ENCODE peak calls at places on chromosomes 12 and 14, in nine cellular contexts. One of them, this sample, is unnamed.

GRCh38 chr14:100221419-100222218 is 17.3 kb upstream of the YY1 start:
- DNase-seq in aorta: no peak
- DNase-seq in effector memory CD4-positive, alpha-beta T cell: peak; percentile 51
- DNase-seq in AG04450: no peak
- DNase-seq in fibroblast of lung: peak; percentile 67
- DNase-seq in CD4-positive, alpha-beta T cell: peak; percentile 52
- DNase-seq in left ventricle myocardium inferior: peak; percentile 39
- DNase-seq in Panc1: no peak
- DNase-seq in MM.1S: peak; percentile 67
- DNase-seq in this sample: no peak

GRCh38 chr12:17206553-17206952 is 600.6 kb upstream of the LMO3 start:
- DNase-seq in aorta: no peak
- DNase-seq in effector memory CD4-positive, alpha-beta T cell: no peak
- DNase-seq in AG04450: no peak
- DNase-seq in fibroblast of lung: no peak
- DNase-seq in CD4-positive, alpha-beta T cell: no peak
- DNase-seq in left ventricle myocardium inferior: no peak
- DNase-seq in Panc1: no peak
- DNase-seq in MM.1S: no peak
- DNase-seq in this sample: no peak

GRCh38 chr12:69161835-69162234 is 77.5 kb upstream of the CPSF6 start:
- DNase-seq in aorta: no peak
- DNase-seq in effector memory CD4-positive, alpha-beta T cell: peak; percentile 15
- DNase-seq in AG04450: no peak
- DNase-seq in fibroblast of lung: peak; percentile 33
- DNase-seq in CD4-positive, alpha-beta T cell: no peak
- DNase-seq in left ventricle myocardium inferior: no peak
- DNase-seq in Panc1: no peak
- DNase-seq in MM.1S: peak; percentile 67
- DNase-seq in this sample: peak; percentile 10

GRCh38 chr12:31813305-31813704 is 84.5 kb upstream of the AMN1 start:
- DNase-seq in aorta: no peak
- DNase-seq in effector memory CD4-positive, alpha-beta T cell: no peak
- DNase-seq in AG04450: no peak
- DNase-seq in fibroblast of lung: no peak
- DNase-seq in CD4-positive, alpha-beta T cell: no peak
- DNase-seq in left ventricle myocardium inferior: no peak
- DNase-seq in Panc1: no peak
- DNase-seq in MM.1S: no peak
- DNase-seq in this sample: no peak

GRCh38 chr12:131683266-131684014 is 27.4 kb upstream of the SFSWAP start:
- DNase-seq in aorta: peak; percentile 35
- DNase-seq in effector memory CD4-positive, alpha-beta T cell: no peak
- DNase-seq in AG04450: no peak
- DNase-seq in fibroblast of lung: no peak
- DNase-seq in CD4-positive, alpha-beta T cell: no peak
- DNase-seq in left ventricle myocardium inferior: no peak
- DNase-seq in Panc1: no peak
- DNase-seq in MM.1S: no peak
- DNase-seq in this sample: no peak

GRCh38 chr12:86683568-86683991 is 427.4 kb upstream of the MGAT4C start:
- DNase-seq in aorta: no peak
- DNase-seq in effector memory CD4-positive, alpha-beta T cell: no peak
- DNase-seq in AG04450: peak; percentile 13
- DNase-seq in fibroblast of lung: peak; percentile 62
- DNase-seq in CD4-positive, alpha-beta T cell: no peak
- DNase-seq in left ventricle myocardium inferior: no peak
- DNase-seq in Panc1: no peak
- DNase-seq in MM.1S: no peak
- DNase-seq in this sample: no peak

GRCh38 chr12:63889721-63890509 is 45.4 kb downstream of the SRGAP1 start:
- DNase-seq in aorta: no peak
- DNase-seq in effector memory CD4-positive, alpha-beta T cell: no peak
- DNase-seq in AG04450: no peak
- DNase-seq in fibroblast of lung: no peak
- DNase-seq in CD4-positive, alpha-beta T cell: no peak
- DNase-seq in left ventricle myocardium inferior: no peak
- DNase-seq in Panc1: no peak
- DNase-seq in MM.1S: no peak
- DNase-seq in this sample: no peak

GRCh38 chr14:96958057-96958456 is 160.9 kb downstream of the VRK1 start:
- DNase-seq in aorta: no peak
- DNase-seq in effector memory CD4-positive, alpha-beta T cell: no peak
- DNase-seq in AG04450: no peak
- DNase-seq in fibroblast of lung: no peak
- DNase-seq in CD4-positive, alpha-beta T cell: no peak
- DNase-seq in left ventricle myocardium inferior: no peak
- DNase-seq in Panc1: no peak
- DNase-seq in MM.1S: no peak
- DNase-seq in this sample: no peak

GRCh38 chr12:58139894-58140293 is 198.5 kb downstream of the ATP23 start:
- DNase-seq in aorta: no peak
- DNase-seq in effector memory CD4-positive, alpha-beta T cell: no peak
- DNase-seq in AG04450: no peak
- DNase-seq in fibroblast of lung: no peak
- DNase-seq in CD4-positive, alpha-beta T cell: no peak
- DNase-seq in left ventricle myocardium inferior: no peak
- DNase-seq in Panc1: no peak
- DNase-seq in MM.1S: no peak
- DNase-seq in this sample: no peak

GRCh38 chr12:80946591-80946990 is 8.9 kb upstream of the LIN7A start:
- DNase-seq in aorta: no peak
- DNase-seq in effector memory CD4-positive, alpha-beta T cell: no peak
- DNase-seq in AG04450: no peak
- DNase-seq in fibroblast of lung: peak; percentile 9
- DNase-seq in CD4-positive, alpha-beta T cell: no peak
- DNase-seq in left ventricle myocardium inferior: no peak
- DNase-seq in Panc1: no peak
- DNase-seq in MM.1S: no peak
- DNase-seq in this sample: no peak

GRCh38 chr14:50093496-50093895 is 22.9 kb downstream of the VCPKMT start:
- DNase-seq in aorta: no peak
- DNase-seq in effector memory CD4-positive, alpha-beta T cell: no peak
- DNase-seq in AG04450: no peak
- DNase-seq in fibroblast of lung: no peak
- DNase-seq in CD4-positive, alpha-beta T cell: no peak
- DNase-seq in left ventricle myocardium inferior: no peak
- DNase-seq in Panc1: no peak
- DNase-seq in MM.1S: no peak
- DNase-seq in this sample: no peak

GRCh38 chr12:954736-955135 is 5.2 kb upstream of the RAD52 start:
- DNase-seq in aorta: no peak
- DNase-seq in effector memory CD4-positive, alpha-beta T cell: no peak
- DNase-seq in AG04450: no peak
- DNase-seq in fibroblast of lung: peak; percentile 28
- DNase-seq in CD4-positive, alpha-beta T cell: no peak
- DNase-seq in left ventricle myocardium inferior: no peak
- DNase-seq in Panc1: no peak
- DNase-seq in MM.1S: no peak
- DNase-seq in this sample: no peak

GRCh38 chr12:107661830-107662229 is 23.8 kb upstream of the PWP1 start:
- DNase-seq in aorta: no peak
- DNase-seq in effector memory CD4-positive, alpha-beta T cell: no peak
- DNase-seq in AG04450: no peak
- DNase-seq in fibroblast of lung: no peak
- DNase-seq in CD4-positive, alpha-beta T cell: no peak
- DNase-seq in left ventricle myocardium inferior: no peak
- DNase-seq in Panc1: no peak
- DNase-seq in MM.1S: no peak
- DNase-seq in this sample: no peak

GRCh38 chr14:102528441-102529170 is 19.0 kb upstream of the ANKRD9 start:
- DNase-seq in aorta: no peak
- DNase-seq in effector memory CD4-positive, alpha-beta T cell: no peak
- DNase-seq in AG04450: no peak
- DNase-seq in fibroblast of lung: no peak
- DNase-seq in CD4-positive, alpha-beta T cell: no peak
- DNase-seq in left ventricle myocardium inferior: no peak
- DNase-seq in Panc1: no peak
- DNase-seq in MM.1S: no peak
- DNase-seq in this sample: no peak

GRCh38 chr14:70905316-70905715 is 1.9 kb upstream of the PCNX1 start:
- DNase-seq in aorta: no peak
- DNase-seq in effector memory CD4-positive, alpha-beta T cell: no peak
- DNase-seq in AG04450: peak; percentile 90
- DNase-seq in fibroblast of lung: no peak
- DNase-seq in CD4-positive, alpha-beta T cell: no peak
- DNase-seq in left ventricle myocardium inferior: peak; percentile 74
- DNase-seq in Panc1: no peak
- DNase-seq in MM.1S: no peak
- DNase-seq in this sample: no peak

GRCh38 chr12:49705479-49706267 is 1.5 kb downstream of the FMNL3 start:
- DNase-seq in aorta: peak; percentile 81
- DNase-seq in effector memory CD4-positive, alpha-beta T cell: no peak
- DNase-seq in AG04450: no peak
- DNase-seq in fibroblast of lung: peak; percentile 85
- DNase-seq in CD4-positive, alpha-beta T cell: no peak
- DNase-seq in left ventricle myocardium inferior: peak; percentile 29
- DNase-seq in Panc1: no peak
- DNase-seq in MM.1S: no peak
- DNase-seq in this sample: no peak
- H3K27ac ChIP-seq in aorta: no peak overlapping the region
- H3K27ac ChIP-seq in effector memory CD4-positive, alpha-beta T cell: no peak overlapping the region
- H3K27ac ChIP-seq in AG04450: peak overlapping the region; percentile 80
- H3K27ac ChIP-seq in fibroblast of lung: peak overlapping the region; percentile 78
- H3K27ac ChIP-seq in CD4-positive, alpha-beta T cell: peak overlapping the region; percentile 82
- H3K27ac ChIP-seq in left ventricle myocardium inferior: peak overlapping the region; percentile 98
- H3K27ac ChIP-seq in Panc1: peak overlapping the region; percentile 80
- H3K27ac ChIP-seq in MM.1S: no peak overlapping the region
- H3K27ac ChIP-seq in this sample: peak overlapping the region; percentile 69

DNA sequence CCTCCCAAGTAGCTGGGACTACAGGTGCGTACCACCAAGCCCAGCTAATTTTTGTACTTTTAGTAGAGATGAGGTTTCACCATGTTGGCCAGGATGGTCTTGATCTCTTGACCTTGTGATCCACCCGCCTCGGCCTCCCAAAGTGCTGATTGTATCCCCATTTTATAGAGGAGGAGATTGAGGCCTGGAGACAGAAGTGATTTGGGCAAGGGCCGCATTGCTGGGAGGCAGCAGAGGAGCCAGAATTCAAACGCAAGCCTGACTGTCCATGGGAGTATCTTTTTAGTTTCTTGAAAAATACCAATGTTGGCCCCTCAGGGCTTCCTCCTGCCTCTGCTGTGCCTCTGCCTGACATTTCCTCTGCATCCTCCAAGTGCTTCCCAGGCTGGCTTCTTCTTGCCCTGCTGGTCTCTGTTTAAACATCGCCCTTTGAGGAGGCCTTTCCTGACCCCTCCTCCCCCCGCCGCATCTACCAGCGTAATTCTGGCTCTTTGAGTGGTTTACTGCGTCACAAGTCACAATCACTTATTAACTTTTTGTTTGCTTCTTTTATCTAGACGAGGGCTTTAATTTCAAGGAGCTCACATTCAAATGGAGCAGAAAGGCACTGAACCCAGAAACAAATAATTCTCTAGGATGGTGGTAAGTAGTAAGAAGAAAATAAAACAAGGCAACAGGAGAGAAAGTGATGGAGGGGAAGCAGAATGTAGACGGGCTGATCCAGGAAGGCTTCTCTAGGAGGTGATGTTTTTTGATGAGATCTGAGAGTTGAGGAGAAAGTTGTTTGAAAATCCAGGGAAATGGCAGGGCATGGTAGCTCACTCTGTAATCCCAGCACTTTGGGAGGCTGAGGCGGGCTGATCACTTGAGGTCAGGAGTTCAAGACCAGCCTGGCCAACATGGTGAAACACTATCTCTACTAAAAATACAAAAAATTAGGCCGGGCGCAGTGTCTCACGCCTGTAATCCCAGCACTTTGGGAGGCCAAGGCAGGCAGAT is 91.0 kb upstream of the MED13L start:
- DNase-seq in aorta: no peak
- DNase-seq in effector memory CD4-positive, alpha-beta T cell: no peak
- DNase-seq in AG04450: no peak
- DNase-seq in fibroblast of lung: no peak
- DNase-seq in CD4-positive, alpha-beta T cell: no peak
- DNase-seq in left ventricle myocardium inferior: no peak
- DNase-seq in Panc1: no peak
- DNase-seq in MM.1S: no peak
- DNase-seq in this sample: no peak
- H3K27ac ChIP-seq in aorta: no peak overlapping the region
- H3K27ac ChIP-seq in effector memory CD4-positive, alpha-beta T cell: no peak overlapping the region
- H3K27ac ChIP-seq in AG04450: no peak overlapping the region
- H3K27ac ChIP-seq in fibroblast of lung: no peak overlapping the region
- H3K27ac ChIP-seq in CD4-positive, alpha-beta T cell: no peak overlapping the region
- H3K27ac ChIP-seq in left ventricle myocardium inferior: no peak overlapping the region
- H3K27ac ChIP-seq in Panc1: peak overlapping the region; percentile 80
- H3K27ac ChIP-seq in MM.1S: no peak overlapping the region
- H3K27ac ChIP-seq in this sample: no peak overlapping the region

GRCh38 chr14:35395283-35395682 is 9.3 kb downstream of the NFKBIA start:
- DNase-seq in aorta: peak; percentile 51
- DNase-seq in effector memory CD4-positive, alpha-beta T cell: no peak
- DNase-seq in AG04450: no peak
- DNase-seq in fibroblast of lung: no peak
- DNase-seq in CD4-positive, alpha-beta T cell: no peak
- DNase-seq in left ventricle myocardium inferior: no peak
- DNase-seq in Panc1: no peak
- DNase-seq in MM.1S: no peak
- DNase-seq in this sample: no peak

GRCh38 chr14:35393826-35394225 is 10.7 kb downstream of the NFKBIA start:
- DNase-seq in aorta: no peak
- DNase-seq in effector memory CD4-positive, alpha-beta T cell: no peak
- DNase-seq in AG04450: no peak
- DNase-seq in fibroblast of lung: no peak
- DNase-seq in CD4-positive, alpha-beta T cell: no peak
- DNase-seq in left ventricle myocardium inferior: no peak
- DNase-seq in Panc1: no peak
- DNase-seq in MM.1S: no peak
- DNase-seq in this sample: no peak

GRCh38 chr14:35391388-35391710 is 13.2 kb downstream of the NFKBIA start:
- DNase-seq in aorta: no peak
- DNase-seq in effector memory CD4-positive, alpha-beta T cell: no peak
- DNase-seq in AG04450: no peak
- DNase-seq in fibroblast of lung: no peak
- DNase-seq in CD4-positive, alpha-beta T cell: no peak
- DNase-seq in left ventricle myocardium inferior: no peak
- DNase-seq in Panc1: no peak
- DNase-seq in MM.1S: no peak
- DNase-seq in this sample: no peak

GRCh38 chr14:35390577-35391387 is 13.8 kb downstream of the NFKBIA start:
- DNase-seq in aorta: peak; percentile 46
- DNase-seq in effector memory CD4-positive, alpha-beta T cell: no peak
- DNase-seq in AG04450: no peak
- DNase-seq in fibroblast of lung: peak; percentile 74
- DNase-seq in CD4-positive, alpha-beta T cell: no peak
- DNase-seq in left ventricle myocardium inferior: peak; percentile 15
- DNase-seq in Panc1: no peak
- DNase-seq in MM.1S: no peak
- DNase-seq in this sample: no peak

GRCh38 chr14:35394326-35394725 is 10.2 kb downstream of the NFKBIA start:
- DNase-seq in aorta: no peak
- DNase-seq in effector memory CD4-positive, alpha-beta T cell: no peak
- DNase-seq in AG04450: no peak
- DNase-seq in fibroblast of lung: no peak
- DNase-seq in CD4-positive, alpha-beta T cell: no peak
- DNase-seq in left ventricle myocardium inferior: peak; percentile 4
- DNase-seq in Panc1: no peak
- DNase-seq in MM.1S: no peak
- DNase-seq in this sample: no peak
- H3K27ac ChIP-seq in aorta: no peak overlapping the region
- H3K27ac ChIP-seq in effector memory CD4-positive, alpha-beta T cell: no peak overlapping the region
- H3K27ac ChIP-seq in AG04450: no peak overlapping the region
- H3K27ac ChIP-seq in fibroblast of lung: no peak overlapping the region
- H3K27ac ChIP-seq in CD4-positive, alpha-beta T cell: no peak overlapping the region
- H3K27ac ChIP-seq in left ventricle myocardium inferior: peak overlapping the region; percentile 47
- H3K27ac ChIP-seq in Panc1: no peak overlapping the region
- H3K27ac ChIP-seq in MM.1S: no peak overlapping the region
- H3K27ac ChIP-seq in this sample: no peak overlapping the region

GRCh38 chr12:49922349-49923034 is 18.8 kb upstream of the FAIM2 start:
- DNase-seq in aorta: peak; percentile 75
- DNase-seq in effector memory CD4-positive, alpha-beta T cell: no peak
- DNase-seq in AG04450: no peak
- DNase-seq in fibroblast of lung: no peak
- DNase-seq in CD4-positive, alpha-beta T cell: no peak
- DNase-seq in left ventricle myocardium inferior: peak; percentile 57
- DNase-seq in Panc1: no peak
- DNase-seq in MM.1S: no peak
- DNase-seq in this sample: no peak
- H3K27ac ChIP-seq in aorta: no peak overlapping the region
- H3K27ac ChIP-seq in effector memory CD4-positive, alpha-beta T cell: no peak overlapping the region
- H3K27ac ChIP-seq in AG04450: no peak overlapping the region
- H3K27ac ChIP-seq in fibroblast of lung: no peak overlapping the region
- H3K27ac ChIP-seq in CD4-positive, alpha-beta T cell: no peak overlapping the region
- H3K27ac ChIP-seq in left ventricle myocardium inferior: peak overlapping the region; percentile 63
- H3K27ac ChIP-seq in Panc1: no peak overlapping the region
- H3K27ac ChIP-seq in MM.1S: no peak overlapping the region
- H3K27ac ChIP-seq in this sample: no peak overlapping the region